ENCODE peak calls at places on chromosomes 3 and 15, in five cellular contexts. X, T, Z, L and I are unnamed samples.

GRCh38 chr3:54322354-54322753 is 200.0 kb downstream of the CACNA2D3 start:
- DNase-seq in X (no peak), L (no peak), T (peak), Z (no peak), I (no peak)

GRCh38 chr3:80190051-80190450 is 422.3 kb upstream of the ROBO1 start:
- DNase-seq in L (no peak), Z (no peak), X (no peak), T (no peak), I (no peak)

GRCh38 chr15:30985081-30985531 is 6.3 kb downstream of the MTMR10 start:
- DNase-seq in X (no peak), T (no peak), Z (no peak), L (no peak), I (peak)

GRCh38 chr3:120129718-120130117 is 35.5 kb upstream of the GSK3B start:
- DNase-seq in Z (no peak), L (no peak), T (no peak), X (no peak), I (no peak)

GRCh38 chr3:142857056-142857455 is 31.8 kb downstream of the PCOLCE2 start:
- DNase-seq in L (no peak), Z (no peak), X (peak), T (peak), I (peak)

GRCh38 chr15:62647195-62647865 is 395.2 kb upstream of the TPM1 start:
- DNase-seq in X (no peak), L (no peak), T (no peak), Z (no peak), I (peak)

GRCh38 chr15:85482896-85483295 is 102.5 kb downstream of the AKAP13 start:
- DNase-seq in X (no peak), L (no peak), T (no peak), Z (no peak), I (no peak)

GRCh38 chr3:933311-933710 is 159.5 kb upstream of the CNTN6 start:
- DNase-seq in T (no peak), X (no peak), L (no peak), Z (no peak), I (no peak)

GRCh38 chr15:85485956-85486567 is 105.7 kb downstream of the AKAP13 start:
- DNase-seq in T (no peak), L (peak), X (peak), Z (peak), I (peak)

GRCh38 chr3:155286745-155287144 is 6.7 kb downstream of the STRIT1 start:
- DNase-seq in L (no peak), T (no peak), Z (no peak), X (no peak), I (no peak)